ENCODE peak calls at places on chromosomes 6 and 20, in five cellular contexts. T is SW480; X is H7; D is naive thymus-derived CD8-positive, alpha-beta T cell; Y is activated gamma-delta T cell treated with anti-CD3 and anti-CD28 coated beads, Interleukin-2, amount 50 U/mL, for 16 hours. C is an unnamed sample.

GRCh38 chr20:44089987-44090674 is 96.9 kb downstream of the JPH2 start:
- DNase-seq in T (peak; percentile 76), X (no peak), D (no peak), Y (no peak), C (peak; percentile 54)

GRCh38 chr6:63742060-63742459 is 106.5 kb downstream of the PHF3 start:
- DNase-seq in T (no peak), X (no peak), D (no peak), Y (no peak), C (no peak)

GRCh38 chr6:148827421-148827820 is 80.6 kb downstream of the UST start:
- DNase-seq in T (no peak), X (no peak), D (no peak), Y (no peak), C (no peak)

GRCh38 chr6:35620706-35621105 is 68.0 kb downstream of the FKBP5 start:
- DNase-seq in T (no peak), X (no peak), D (no peak), Y (no peak), C (no peak)

GRCh38 chr6:43395822-43396221 is 26.4 kb upstream of the ZNF318 start:
- DNase-seq in T (no peak), X (no peak), D (no peak), Y (no peak), C (no peak)

GRCh38 chr20:46674253-46675083 is 14.8 kb downstream of the TP53RK start:
- DNase-seq in T (no peak), X (no peak), D (no peak), Y (no peak), C (peak; percentile 73)

GRCh38 chr6:31826793-31827285 is 699 bp upstream of the HSPA1B start:
- DNase-seq in T (peak; percentile 44), X (peak; percentile 77), D (no peak), Y (no peak), C (no peak)

GRCh38 chr6:90274481-90275030 is 22.1 kb downstream of the BACH2 start:
- DNase-seq in T (no peak), X (no peak), D (peak; percentile 98), Y (peak; percentile 89), C (no peak)